ENCODE peak calls at places on chromosomes 5 and 9, in ten cellular contexts. Z, D, L, Q, X, U, O, E, V and W are unnamed samples.

GRCh38 chr9:93094294-93095204 is 1.5 kb upstream of the CARD19 start:
- DNase-seq in Z (no peak), D (peak), L (no peak), Q (peak), X (no peak), U (peak), O (no peak), E (peak), V (peak), W (peak)

GRCh38 chr9:32128546-32128945 is 255.9 kb upstream of the ACO1 start:
- DNase-seq in Z (no peak), D (no peak), L (no peak), Q (no peak), X (no peak), U (no peak), O (no peak), E (no peak), V (no peak), W (no peak)

GRCh38 chr9:7234144-7234543 is 476.4 kb downstream of the KDM4C start:
- DNase-seq in Z (no peak), D (peak), L (peak), Q (peak), X (peak), U (no peak), O (no peak), E (no peak), V (peak), W (peak)

GRCh38 chr5:109688999-109689739 is 558 bp upstream of the MAN2A1 start:
- DNase-seq in Z (no peak), D (peak), L (peak), Q (peak), X (peak), U (peak), O (peak), E (peak), V (peak), W (peak)

GRCh38 chr9:38437193-38437823 is 13.1 kb upstream of the IGFBPL1 start:
- DNase-seq in Z (peak), D (no peak), L (no peak), Q (no peak), X (no peak), U (no peak), O (no peak), E (no peak), V (peak), W (no peak)

GRCh38 chr9:109990541-109990940 is 210.5 kb downstream of the PALM2AKAP2 start:
- DNase-seq in Z (no peak), D (no peak), L (no peak), Q (no peak), X (no peak), U (no peak), O (no peak), E (no peak), V (no peak), W (no peak)

GRCh38 chr5:39624268-39624886 is 199.6 kb upstream of the DAB2 start:
- DNase-seq in Z (no peak), D (no peak), L (peak), Q (no peak), X (no peak), U (peak), O (no peak), E (no peak), V (no peak), W (no peak)

GRCh38 chr5:41925555-41925946 is 470 bp downstream of the FBXO4 start:
- DNase-seq in Z (peak), D (no peak), L (peak), Q (peak), X (peak), U (peak), O (peak), E (no peak), V (no peak), W (no peak)

GRCh38 chr9:8364021-8364782 is 564.6 kb upstream of the DMAC1 start:
- DNase-seq in Z (no peak), D (no peak), L (no peak), Q (no peak), X (no peak), U (no peak), O (no peak), E (no peak), V (no peak), W (no peak)

GRCh38 chr5:179300834-179301233 is 44.4 kb downstream of the ADAMTS2 start:
- DNase-seq in Z (no peak), D (no peak), L (no peak), Q (no peak), X (no peak), U (no peak), O (no peak), E (no peak), V (no peak), W (no peak)

GRCh38 chr5:96893342-96893741 is 17.0 kb downstream of the ERAP2 start:
- DNase-seq in Z (no peak), D (no peak), L (no peak), Q (no peak), X (no peak), U (no peak), O (no peak), E (no peak), V (no peak), W (no peak)

GRCh38 chr5:81856948-81857928 is 106.3 kb upstream of the SSBP2 start:
- DNase-seq in Z (no peak), D (no peak), L (peak), Q (peak), X (peak), U (peak), O (peak), E (peak), V (peak), W (peak)

GRCh38 chr5:133456933-133457402 is 155.4 kb downstream of the FSTL4 start:
- DNase-seq in Z (peak), D (no peak), L (no peak), Q (no peak), X (no peak), U (no peak), O (no peak), E (no peak), V (no peak), W (no peak)

GRCh38 chr9:92738661-92739081 is 26.0 kb downstream of the BICD2 start:
- DNase-seq in Z (no peak), D (no peak), L (no peak), Q (no peak), X (no peak), U (no peak), O (no peak), E (no peak), V (no peak), W (no peak)

GRCh38 chr5:99169309-99169708 is 240.5 kb upstream of the CHD1 start:
- DNase-seq in Z (no peak), D (no peak), L (no peak), Q (no peak), X (no peak), U (no peak), O (no peak), E (no peak), V (no peak), W (no peak)